ENCODE peak calls at places on chromosomes 12 and 14, in ten cellular contexts. One of them, this sample, is unnamed.

GRCh38 chr12:118541071-118541470 is 164.7 kb downstream of the SUDS3 start:
- DNase-seq in HEK293T: no peak
- DNase-seq in AML-193: no peak
- DNase-seq in SK-MEL-5: no peak
- DNase-seq in hypothalamus: no peak
- DNase-seq in hippocampal formation: no peak
- DNase-seq in C1 segment of cervical spinal cord: no peak
- DNase-seq in stimulated activated CD4-positive, alpha-beta T cell treated with anti-CD3 and anti-CD28 coated beads, Interleukin-1b, Interleukin-23, amount 100 ng/mL, for 1 hour: no peak
- DNase-seq in Caki2: no peak
- DNase-seq in aorta: no peak
- DNase-seq in this sample: no peak

GRCh38 chr12:20883288-20883687 is 72.8 kb downstream of the SLCO1B3 start:
- DNase-seq in hippocampal formation: no peak
- DNase-seq in hypothalamus: no peak
- DNase-seq in C1 segment of cervical spinal cord: no peak
- DNase-seq in AML-193: no peak
- DNase-seq in HEK293T: no peak
- DNase-seq in Caki2: no peak
- DNase-seq in SK-MEL-5: no peak
- DNase-seq in stimulated activated CD4-positive, alpha-beta T cell treated with anti-CD3 and anti-CD28 coated beads, Interleukin-1b, Interleukin-23, amount 100 ng/mL, for 1 hour: no peak
- DNase-seq in aorta: no peak
- DNase-seq in this sample: no peak

GRCh38 chr12:12379831-12380730 is 23.2 kb downstream of the BORCS5 start:
- DNase-seq in HEK293T: no peak
- DNase-seq in C1 segment of cervical spinal cord: no peak
- DNase-seq in AML-193: no peak
- DNase-seq in stimulated activated CD4-positive, alpha-beta T cell treated with anti-CD3 and anti-CD28 coated beads, Interleukin-1b, Interleukin-23, amount 100 ng/mL, for 1 hour: no peak
- DNase-seq in Caki2: no peak
- DNase-seq in hypothalamus: no peak
- DNase-seq in aorta: no peak
- DNase-seq in SK-MEL-5: no peak
- DNase-seq in hippocampal formation: no peak
- DNase-seq in this sample: peak

GRCh38 chr14:35470775-35471174 is 63.2 kb upstream of the INSM2 start:
- DNase-seq in AML-193: no peak
- DNase-seq in C1 segment of cervical spinal cord: no peak
- DNase-seq in hypothalamus: no peak
- DNase-seq in HEK293T: peak
- DNase-seq in SK-MEL-5: peak
- DNase-seq in stimulated activated CD4-positive, alpha-beta T cell treated with anti-CD3 and anti-CD28 coated beads, Interleukin-1b, Interleukin-23, amount 100 ng/mL, for 1 hour: no peak
- DNase-seq in hippocampal formation: no peak
- DNase-seq in Caki2: no peak
- DNase-seq in aorta: no peak
- DNase-seq in this sample: peak

GRCh38 chr12:54019924-54020586 is 8.2 kb upstream of the HOXC6 start:
- DNase-seq in aorta: no peak
- DNase-seq in C1 segment of cervical spinal cord: no peak
- DNase-seq in HEK293T: no peak
- DNase-seq in AML-193: no peak
- DNase-seq in hypothalamus: no peak
- DNase-seq in SK-MEL-5: peak
- DNase-seq in stimulated activated CD4-positive, alpha-beta T cell treated with anti-CD3 and anti-CD28 coated beads, Interleukin-1b, Interleukin-23, amount 100 ng/mL, for 1 hour: no peak
- DNase-seq in Caki2: no peak
- DNase-seq in hippocampal formation: no peak
- DNase-seq in this sample: no peak

GRCh38 chr14:29354446-29354845 is 573.2 kb downstream of the PRKD1 start:
- DNase-seq in C1 segment of cervical spinal cord: no peak
- DNase-seq in HEK293T: no peak
- DNase-seq in aorta: no peak
- DNase-seq in hypothalamus: no peak
- DNase-seq in hippocampal formation: no peak
- DNase-seq in stimulated activated CD4-positive, alpha-beta T cell treated with anti-CD3 and anti-CD28 coated beads, Interleukin-1b, Interleukin-23, amount 100 ng/mL, for 1 hour: no peak
- DNase-seq in SK-MEL-5: no peak
- DNase-seq in Caki2: no peak
- DNase-seq in AML-193: no peak
- DNase-seq in this sample: no peak

GRCh38 chr14:84250863-84251262 is 1279.1 kb upstream of the FLRT2 start:
- DNase-seq in HEK293T: no peak
- DNase-seq in aorta: no peak
- DNase-seq in Caki2: no peak
- DNase-seq in stimulated activated CD4-positive, alpha-beta T cell treated with anti-CD3 and anti-CD28 coated beads, Interleukin-1b, Interleukin-23, amount 100 ng/mL, for 1 hour: no peak
- DNase-seq in AML-193: no peak
- DNase-seq in hippocampal formation: no peak
- DNase-seq in SK-MEL-5: no peak
- DNase-seq in hypothalamus: no peak
- DNase-seq in C1 segment of cervical spinal cord: no peak
- DNase-seq in this sample: no peak

GRCh38 chr12:30457621-30458289 is 237.9 kb downstream of the IPO8 start:
- DNase-seq in stimulated activated CD4-positive, alpha-beta T cell treated with anti-CD3 and anti-CD28 coated beads, Interleukin-1b, Interleukin-23, amount 100 ng/mL, for 1 hour: no peak
- DNase-seq in C1 segment of cervical spinal cord: no peak
- DNase-seq in SK-MEL-5: peak
- DNase-seq in HEK293T: peak
- DNase-seq in aorta: no peak
- DNase-seq in hippocampal formation: no peak
- DNase-seq in Caki2: peak
- DNase-seq in AML-193: no peak
- DNase-seq in hypothalamus: no peak
- DNase-seq in this sample: peak

GRCh38 chr12:66061076-66061475 is 69.5 kb downstream of the LLPH start:
- DNase-seq in HEK293T: no peak
- DNase-seq in C1 segment of cervical spinal cord: no peak
- DNase-seq in AML-193: no peak
- DNase-seq in hippocampal formation: no peak
- DNase-seq in SK-MEL-5: no peak
- DNase-seq in Caki2: no peak
- DNase-seq in hypothalamus: no peak
- DNase-seq in aorta: no peak
- DNase-seq in stimulated activated CD4-positive, alpha-beta T cell treated with anti-CD3 and anti-CD28 coated beads, Interleukin-1b, Interleukin-23, amount 100 ng/mL, for 1 hour: no peak
- DNase-seq in this sample: no peak

GRCh38 chr12:6430990-6431353 is 13.8 kb upstream of the CD27 start:
- DNase-seq in hippocampal formation: no peak
- DNase-seq in SK-MEL-5: peak
- DNase-seq in Caki2: no peak
- DNase-seq in HEK293T: no peak
- DNase-seq in aorta: no peak
- DNase-seq in AML-193: no peak
- DNase-seq in hypothalamus: no peak
- DNase-seq in C1 segment of cervical spinal cord: peak
- DNase-seq in stimulated activated CD4-positive, alpha-beta T cell treated with anti-CD3 and anti-CD28 coated beads, Interleukin-1b, Interleukin-23, amount 100 ng/mL, for 1 hour: no peak
- DNase-seq in this sample: no peak

GRCh38 chr12:1201886-1202285 is 210.9 kb downstream of the ERC1 start:
- DNase-seq in aorta: no peak
- DNase-seq in AML-193: no peak
- DNase-seq in stimulated activated CD4-positive, alpha-beta T cell treated with anti-CD3 and anti-CD28 coated beads, Interleukin-1b, Interleukin-23, amount 100 ng/mL, for 1 hour: no peak
- DNase-seq in hippocampal formation: no peak
- DNase-seq in Caki2: no peak
- DNase-seq in hypothalamus: no peak
- DNase-seq in SK-MEL-5: no peak
- DNase-seq in C1 segment of cervical spinal cord: no peak
- DNase-seq in HEK293T: no peak
- DNase-seq in this sample: no peak

GRCh38 chr12:82730832-82731497 is 44.3 kb downstream of the TMTC2 start:
- DNase-seq in AML-193: no peak
- DNase-seq in C1 segment of cervical spinal cord: no peak
- DNase-seq in hypothalamus: no peak
- DNase-seq in Caki2: no peak
- DNase-seq in HEK293T: no peak
- DNase-seq in stimulated activated CD4-positive, alpha-beta T cell treated with anti-CD3 and anti-CD28 coated beads, Interleukin-1b, Interleukin-23, amount 100 ng/mL, for 1 hour: no peak
- DNase-seq in aorta: no peak
- DNase-seq in SK-MEL-5: no peak
- DNase-seq in hippocampal formation: no peak
- DNase-seq in this sample: peak

GRCh38 chr12:132344601-132345000 is 15.2 kb upstream of the GALNT9 start:
- DNase-seq in hippocampal formation: no peak
- DNase-seq in aorta: no peak
- DNase-seq in HEK293T: no peak
- DNase-seq in SK-MEL-5: no peak
- DNase-seq in stimulated activated CD4-positive, alpha-beta T cell treated with anti-CD3 and anti-CD28 coated beads, Interleukin-1b, Interleukin-23, amount 100 ng/mL, for 1 hour: no peak
- DNase-seq in AML-193: no peak
- DNase-seq in hypothalamus: no peak
- DNase-seq in Caki2: no peak
- DNase-seq in C1 segment of cervical spinal cord: no peak
- DNase-seq in this sample: no peak

GRCh38 chr12:1917172-1918070 is 1.0 kb downstream of the CACNA2D4 start:
- DNase-seq in Caki2: no peak
- DNase-seq in AML-193: peak
- DNase-seq in hippocampal formation: no peak
- DNase-seq in aorta: peak
- DNase-seq in C1 segment of cervical spinal cord: no peak
- DNase-seq in hypothalamus: no peak
- DNase-seq in stimulated activated CD4-positive, alpha-beta T cell treated with anti-CD3 and anti-CD28 coated beads, Interleukin-1b, Interleukin-23, amount 100 ng/mL, for 1 hour: no peak
- DNase-seq in HEK293T: peak
- DNase-seq in SK-MEL-5: no peak
- DNase-seq in this sample: peak

GRCh38 chr12:111143216-111143756 is 222.9 kb upstream of the MYL2 start:
- DNase-seq in aorta: no peak
- DNase-seq in HEK293T: no peak
- DNase-seq in hippocampal formation: no peak
- DNase-seq in hypothalamus: no peak
- DNase-seq in stimulated activated CD4-positive, alpha-beta T cell treated with anti-CD3 and anti-CD28 coated beads, Interleukin-1b, Interleukin-23, amount 100 ng/mL, for 1 hour: no peak
- DNase-seq in C1 segment of cervical spinal cord: no peak
- DNase-seq in AML-193: no peak
- DNase-seq in Caki2: no peak
- DNase-seq in SK-MEL-5: no peak
- DNase-seq in this sample: no peak

GRCh38 chr14:50776522-50776921 is 54.4 kb downstream of the NIN start:
- DNase-seq in AML-193: no peak
- DNase-seq in SK-MEL-5: no peak
- DNase-seq in hypothalamus: no peak
- DNase-seq in stimulated activated CD4-positive, alpha-beta T cell treated with anti-CD3 and anti-CD28 coated beads, Interleukin-1b, Interleukin-23, amount 100 ng/mL, for 1 hour: no peak
- DNase-seq in HEK293T: no peak
- DNase-seq in C1 segment of cervical spinal cord: no peak
- DNase-seq in Caki2: no peak
- DNase-seq in hippocampal formation: no peak
- DNase-seq in aorta: no peak
- DNase-seq in this sample: no peak

GRCh38 chr12:88663001-88663400 is 82.7 kb upstream of the KITLG start:
- DNase-seq in hippocampal formation: no peak
- DNase-seq in Caki2: no peak
- DNase-seq in stimulated activated CD4-positive, alpha-beta T cell treated with anti-CD3 and anti-CD28 coated beads, Interleukin-1b, Interleukin-23, amount 100 ng/mL, for 1 hour: no peak
- DNase-seq in HEK293T: no peak
- DNase-seq in aorta: no peak
- DNase-seq in SK-MEL-5: peak
- DNase-seq in C1 segment of cervical spinal cord: no peak
- DNase-seq in AML-193: no peak
- DNase-seq in hypothalamus: no peak
- DNase-seq in this sample: no peak

GRCh38 chr14:76765461-76765931 is 4.2 kb downstream of the VASH1 start:
- DNase-seq in C1 segment of cervical spinal cord: no peak
- DNase-seq in HEK293T: no peak
- DNase-seq in SK-MEL-5: no peak
- DNase-seq in Caki2: no peak
- DNase-seq in stimulated activated CD4-positive, alpha-beta T cell treated with anti-CD3 and anti-CD28 coated beads, Interleukin-1b, Interleukin-23, amount 100 ng/mL, for 1 hour: no peak
- DNase-seq in hippocampal formation: no peak
- DNase-seq in AML-193: no peak
- DNase-seq in hypothalamus: no peak
- DNase-seq in aorta: peak
- DNase-seq in this sample: no peak

GRCh38 chr12:94148841-94149780 is 734 bp downstream of the PLXNC1 start:
- DNase-seq in C1 segment of cervical spinal cord: peak
- DNase-seq in AML-193: peak
- DNase-seq in aorta: peak
- DNase-seq in hypothalamus: peak
- DNase-seq in SK-MEL-5: peak
- DNase-seq in Caki2: peak
- DNase-seq in HEK293T: peak
- DNase-seq in hippocampal formation: no peak
- DNase-seq in stimulated activated CD4-positive, alpha-beta T cell treated with anti-CD3 and anti-CD28 coated beads, Interleukin-1b, Interleukin-23, amount 100 ng/mL, for 1 hour: no peak
- DNase-seq in this sample: peak

GRCh38 chr14:75497191-75497590 is 25.1 kb upstream of the BATF start:
- DNase-seq in hippocampal formation: no peak
- DNase-seq in HEK293T: no peak
- DNase-seq in AML-193: peak
- DNase-seq in Caki2: no peak
- DNase-seq in stimulated activated CD4-positive, alpha-beta T cell treated with anti-CD3 and anti-CD28 coated beads, Interleukin-1b, Interleukin-23, amount 100 ng/mL, for 1 hour: no peak
- DNase-seq in hypothalamus: no peak
- DNase-seq in SK-MEL-5: no peak
- DNase-seq in aorta: no peak
- DNase-seq in C1 segment of cervical spinal cord: no peak
- DNase-seq in this sample: peak

GRCh38 chr12:47014474-47014873 is 64.9 kb upstream of the PCED1B start:
- DNase-seq in hippocampal formation: no peak
- DNase-seq in AML-193: no peak
- DNase-seq in aorta: no peak
- DNase-seq in HEK293T: no peak
- DNase-seq in stimulated activated CD4-positive, alpha-beta T cell treated with anti-CD3 and anti-CD28 coated beads, Interleukin-1b, Interleukin-23, amount 100 ng/mL, for 1 hour: no peak
- DNase-seq in SK-MEL-5: no peak
- DNase-seq in hypothalamus: no peak
- DNase-seq in C1 segment of cervical spinal cord: no peak
- DNase-seq in Caki2: peak
- DNase-seq in this sample: no peak

GRCh38 chr14:22070119-22070982 is 396.7 kb upstream of the OR4E1 start:
- DNase-seq in stimulated activated CD4-positive, alpha-beta T cell treated with anti-CD3 and anti-CD28 coated beads, Interleukin-1b, Interleukin-23, amount 100 ng/mL, for 1 hour: no peak
- DNase-seq in HEK293T: peak
- DNase-seq in SK-MEL-5: peak
- DNase-seq in aorta: no peak
- DNase-seq in hippocampal formation: no peak
- DNase-seq in hypothalamus: no peak
- DNase-seq in Caki2: no peak
- DNase-seq in C1 segment of cervical spinal cord: no peak
- DNase-seq in AML-193: peak
- DNase-seq in this sample: peak

GRCh38 chr14:32329146-32329545 is at the start of gene AKAP6:
- DNase-seq in hypothalamus: peak
- DNase-seq in SK-MEL-5: peak
- DNase-seq in AML-193: no peak
- DNase-seq in stimulated activated CD4-positive, alpha-beta T cell treated with anti-CD3 and anti-CD28 coated beads, Interleukin-1b, Interleukin-23, amount 100 ng/mL, for 1 hour: no peak
- DNase-seq in aorta: no peak
- DNase-seq in Caki2: no peak
- DNase-seq in HEK293T: no peak
- DNase-seq in C1 segment of cervical spinal cord: peak
- DNase-seq in hippocampal formation: peak
- DNase-seq in this sample: no peak

GRCh38 chr12:25254271-25254880 is 3.6 kb upstream of the KRAS start:
- DNase-seq in HEK293T: no peak
- DNase-seq in stimulated activated CD4-positive, alpha-beta T cell treated with anti-CD3 and anti-CD28 coated beads, Interleukin-1b, Interleukin-23, amount 100 ng/mL, for 1 hour: no peak
- DNase-seq in aorta: no peak
- DNase-seq in C1 segment of cervical spinal cord: no peak
- DNase-seq in hippocampal formation: no peak
- DNase-seq in SK-MEL-5: no peak
- DNase-seq in AML-193: no peak
- DNase-seq in hypothalamus: no peak
- DNase-seq in Caki2: no peak
- DNase-seq in this sample: no peak

GRCh38 chr12:21659383-21659782 is 1.7 kb upstream of the LDHB start:
- DNase-seq in hippocampal formation: no peak
- DNase-seq in stimulated activated CD4-positive, alpha-beta T cell treated with anti-CD3 and anti-CD28 coated beads, Interleukin-1b, Interleukin-23, amount 100 ng/mL, for 1 hour: no peak
- DNase-seq in hypothalamus: no peak
- DNase-seq in C1 segment of cervical spinal cord: no peak
- DNase-seq in AML-193: no peak
- DNase-seq in SK-MEL-5: peak
- DNase-seq in Caki2: no peak
- DNase-seq in HEK293T: no peak
- DNase-seq in aorta: no peak
- DNase-seq in this sample: no peak

GRCh38 chr14:84826349-84826748 is 703.6 kb upstream of the FLRT2 start:
- DNase-seq in AML-193: no peak
- DNase-seq in HEK293T: no peak
- DNase-seq in Caki2: no peak
- DNase-seq in SK-MEL-5: no peak
- DNase-seq in hippocampal formation: no peak
- DNase-seq in stimulated activated CD4-positive, alpha-beta T cell treated with anti-CD3 and anti-CD28 coated beads, Interleukin-1b, Interleukin-23, amount 100 ng/mL, for 1 hour: no peak
- DNase-seq in aorta: no peak
- DNase-seq in hypothalamus: no peak
- DNase-seq in C1 segment of cervical spinal cord: no peak
- DNase-seq in this sample: no peak

GRCh38 chr14:105475916-105476845 is 1.6 kb downstream of the CRIP2 start:
- DNase-seq in SK-MEL-5: no peak
- DNase-seq in hippocampal formation: peak
- DNase-seq in AML-193: no peak
- DNase-seq in C1 segment of cervical spinal cord: peak
- DNase-seq in HEK293T: no peak
- DNase-seq in Caki2: peak
- DNase-seq in stimulated activated CD4-positive, alpha-beta T cell treated with anti-CD3 and anti-CD28 coated beads, Interleukin-1b, Interleukin-23, amount 100 ng/mL, for 1 hour: no peak
- DNase-seq in hypothalamus: peak
- DNase-seq in aorta: no peak
- DNase-seq in this sample: no peak

GRCh38 chr12:119308743-119309456 is 25.6 kb upstream of the CCDC60 start:
- DNase-seq in SK-MEL-5: no peak
- DNase-seq in AML-193: no peak
- DNase-seq in hippocampal formation: no peak
- DNase-seq in Caki2: no peak
- DNase-seq in hypothalamus: no peak
- DNase-seq in HEK293T: no peak
- DNase-seq in aorta: no peak
- DNase-seq in stimulated activated CD4-positive, alpha-beta T cell treated with anti-CD3 and anti-CD28 coated beads, Interleukin-1b, Interleukin-23, amount 100 ng/mL, for 1 hour: no peak
- DNase-seq in C1 segment of cervical spinal cord: no peak
- DNase-seq in this sample: no peak